ENCODE peak calls at places on chromosomes 11 and 22, in eight cellular contexts. K is hippocampal formation; I is T-helper 17 cell; M is activated CD8-positive, alpha-beta memory T cell treated with anti-CD3 and anti-CD28 coated beads for 24 hours; L is ELR; U is T-helper 1 cell; P is AG09319; H is NB4. S is an unnamed sample.

GRCh38 chr11:65932558-65932919 is 12.7 kb upstream of the TSGA10IP start:
- DNase-seq in P (no peak), H (peak), M (no peak), I (no peak), K (no peak), L (peak), U (no peak), S (no peak)

GRCh38 chr11:131447268-131447667 is 76.9 kb downstream of the NTM start:
- DNase-seq in I (no peak), K (no peak), U (no peak), M (no peak), L (no peak), H (no peak), P (no peak), S (no peak)

GRCh38 chr22:42863349-42863911 is 6.4 kb upstream of the ARFGAP3 start:
- DNase-seq in M (peak), P (peak), K (no peak), L (peak), H (peak), U (no peak), I (no peak), S (peak)

GRCh38 chr22:42270178-42270511 is 308 bp downstream of the TCF20 start:
- DNase-seq in L (peak), U (no peak), M (peak), H (peak), I (no peak), P (no peak), K (no peak), S (peak)

GRCh38 chr22:40594924-40595323 is 41.6 kb downstream of the MRTFA start:
- DNase-seq in M (no peak), H (no peak), K (no peak), U (no peak), L (peak), P (no peak), I (no peak), S (no peak)

GRCh38 chr11:17063171-17064002 is 14.1 kb downstream of the RPS13 start:
- DNase-seq in K (peak), M (peak), U (peak), I (peak), H (peak), P (no peak), L (peak), S (peak)

GRCh38 chr22:49995413-49996191 is 17.0 kb downstream of the IL17REL start:
- DNase-seq in I (no peak), P (no peak), U (no peak), H (no peak), K (no peak), M (no peak), L (no peak), S (no peak)

GRCh38 chr11:3164540-3165151 is 464 bp downstream of the OSBPL5 start:
- DNase-seq in L (peak), I (no peak), K (no peak), H (peak), P (no peak), M (no peak), U (no peak), S (no peak)

GRCh38 chr11:93476796-93477195 is 66.4 kb downstream of the SMCO4 start:
- DNase-seq in K (no peak), L (peak), H (no peak), U (no peak), P (peak), M (no peak), I (no peak), S (peak)

GRCh38 chr11:44727114-44727372 is 281 bp downstream of the TSPAN18 start:
- DNase-seq in L (no peak), U (no peak), K (no peak), M (no peak), I (peak), P (no peak), H (no peak), S (no peak)

GRCh38 chr22:41739576-41739975 is 40.3 kb downstream of the MEI1 start:
- DNase-seq in H (peak), I (no peak), P (no peak), K (no peak), M (no peak), L (no peak), U (no peak), S (no peak)

GRCh38 chr22:30015846-30016245 is 64.4 kb upstream of the HORMAD2 start:
- DNase-seq in H (no peak), P (no peak), K (no peak), U (no peak), L (peak), M (no peak), I (no peak), S (peak)

GRCh38 chr11:43269229-43269928 is 42.4 kb upstream of the API5 start:
- DNase-seq in L (no peak), I (no peak), U (no peak), M (no peak), H (no peak), P (no peak), K (no peak), S (no peak)

GRCh38 chr22:49763138-49763537 is 64.5 kb downstream of the BRD1 start:
- DNase-seq in I (no peak), K (no peak), M (peak), U (no peak), P (no peak), H (no peak), L (no peak), S (no peak)

GRCh38 chr22:47059701-47060161 is 297.3 kb downstream of the TBC1D22A start:
- DNase-seq in I (no peak), P (no peak), U (no peak), M (no peak), K (peak), L (no peak), H (no peak), S (no peak)

GRCh38 chr22:22463855-22464540 is 44.5 kb downstream of the ZNF280B start:
- DNase-seq in U (peak), M (peak), H (peak), L (peak), I (peak), K (peak), P (peak), S (peak)

GRCh38 chr11:57562596-57562995 is 4.9 kb downstream of the UBE2L6 start:
- DNase-seq in H (no peak), U (no peak), M (no peak), L (no peak), K (no peak), I (no peak), P (no peak), S (no peak)

GRCh38 chr22:30397656-30398635 is 1.1 kb downstream of the SEC14L2 start:
- DNase-seq in K (no peak), I (no peak), U (no peak), M (peak), H (no peak), P (no peak), L (no peak), S (peak)

GRCh38 chr11:28674432-28675076 is 566.4 kb downstream of the METTL15 start:
- DNase-seq in U (no peak), L (peak), M (no peak), P (peak), I (no peak), K (no peak), H (peak), S (peak)

GRCh38 chr11:108037211-108037610 is 28.5 kb downstream of the CUL5 start:
- DNase-seq in U (no peak), H (no peak), K (no peak), M (no peak), P (no peak), L (no peak), I (no peak), S (peak)

GRCh38 chr11:70889411-70889810 is 363.0 kb downstream of the SHANK2 start:
- DNase-seq in I (no peak), U (no peak), L (no peak), H (no peak), P (no peak), M (no peak), K (no peak), S (no peak)

GRCh38 chr11:15123849-15124248 is 9.1 kb downstream of the INSC start:
- DNase-seq in L (peak), H (no peak), M (no peak), I (no peak), P (no peak), K (no peak), U (no peak), S (peak)

GRCh38 chr11:48020092-48020755 is 39.9 kb downstream of the PTPRJ start:
- DNase-seq in P (no peak), M (no peak), I (no peak), K (no peak), H (peak), L (no peak), U (no peak), S (no peak)

GRCh38 chr11:80007616-80008015 is 566.8 kb upstream of the TENM4 start:
- DNase-seq in I (no peak), H (no peak), M (no peak), L (no peak), U (no peak), P (no peak), K (no peak), S (no peak)

GRCh38 chr22:31250740-31251330 is 38.7 kb downstream of the LIMK2 start:
- DNase-seq in M (no peak), P (no peak), H (peak), L (no peak), U (no peak), K (no peak), I (no peak), S (peak)